ENCODE peak calls at places on chromosomes 6 and 20, in five cellular contexts. One of them, this sample, is unnamed.

GRCh38 chr6:81753709-81754678 is 1.5 kb upstream of the TENT5A start:
- DNase-seq in CD4-positive, alpha-beta T cell: peak; percentile 91
- DNase-seq in IMR-90: peak; percentile 59
- DNase-seq in SJSA1: peak; percentile 68
- DNase-seq in amygdala: peak; percentile 47
- DNase-seq in this sample: peak; percentile 61

GRCh38 chr6:157284738-157285421 is 38.4 kb downstream of the TMEM242 start:
- DNase-seq in amygdala: no peak
- DNase-seq in CD4-positive, alpha-beta T cell: no peak
- DNase-seq in IMR-90: no peak
- DNase-seq in SJSA1: no peak
- DNase-seq in this sample: no peak

GRCh38 chr6:144534123-144534676 is 249.1 kb downstream of the UTRN start:
- DNase-seq in SJSA1: no peak
- DNase-seq in CD4-positive, alpha-beta T cell: no peak
- DNase-seq in IMR-90: peak; percentile 12
- DNase-seq in amygdala: no peak
- DNase-seq in this sample: no peak

GRCh38 chr6:124888581-124889371 is 73.5 kb upstream of the RNF217 start:
- DNase-seq in IMR-90: peak; percentile 3
- DNase-seq in CD4-positive, alpha-beta T cell: no peak
- DNase-seq in SJSA1: no peak
- DNase-seq in amygdala: no peak
- DNase-seq in this sample: no peak

GRCh38 chr20:23320317-23320716 is 30.3 kb upstream of the NXT1 start:
- DNase-seq in IMR-90: peak; percentile 17
- DNase-seq in SJSA1: no peak
- DNase-seq in CD4-positive, alpha-beta T cell: no peak
- DNase-seq in amygdala: no peak
- DNase-seq in this sample: no peak

GRCh38 chr20:58510921-58511320 is 4.3 kb downstream of the APCDD1L start:
- DNase-seq in IMR-90: no peak
- DNase-seq in SJSA1: peak; percentile 29
- DNase-seq in CD4-positive, alpha-beta T cell: no peak
- DNase-seq in amygdala: no peak
- DNase-seq in this sample: no peak

GRCh38 chr20:22070546-22070945 is 365.1 kb downstream of the PAX1 start:
- DNase-seq in IMR-90: no peak
- DNase-seq in SJSA1: no peak
- DNase-seq in amygdala: no peak
- DNase-seq in CD4-positive, alpha-beta T cell: no peak
- DNase-seq in this sample: no peak

GRCh38 chr6:168116975-168117899 is 38.2 kb upstream of the FRMD1 start:
- DNase-seq in amygdala: no peak
- DNase-seq in SJSA1: no peak
- DNase-seq in CD4-positive, alpha-beta T cell: peak; percentile 23
- DNase-seq in IMR-90: no peak
- DNase-seq in this sample: no peak

GRCh38 chr20:50130346-50130703 is 17.4 kb upstream of the UBE2V1 start:
- DNase-seq in SJSA1: no peak
- DNase-seq in IMR-90: peak; percentile 33
- DNase-seq in CD4-positive, alpha-beta T cell: no peak
- DNase-seq in amygdala: no peak
- DNase-seq in this sample: peak; percentile 50

GRCh38 chr20:40945754-40946451 is 82.7 kb upstream of the TOP1 start:
- DNase-seq in CD4-positive, alpha-beta T cell: no peak
- DNase-seq in amygdala: peak; percentile 4
- DNase-seq in SJSA1: no peak
- DNase-seq in IMR-90: peak; percentile 52
- DNase-seq in this sample: peak; percentile 21

GRCh38 chr6:13229205-13230085 is 98.9 kb downstream of the TBC1D7 start:
- DNase-seq in amygdala: no peak
- DNase-seq in SJSA1: no peak
- DNase-seq in CD4-positive, alpha-beta T cell: no peak
- DNase-seq in IMR-90: no peak
- DNase-seq in this sample: no peak

GRCh38 chr6:73728548-73729205 is 32.7 kb downstream of the CD109 start:
- DNase-seq in amygdala: no peak
- DNase-seq in IMR-90: no peak
- DNase-seq in CD4-positive, alpha-beta T cell: no peak
- DNase-seq in SJSA1: no peak
- DNase-seq in this sample: no peak

GRCh38 chr6:113375950-113376846 is 480.9 kb upstream of the MARCKS start:
- DNase-seq in IMR-90: peak; percentile 84
- DNase-seq in CD4-positive, alpha-beta T cell: no peak
- DNase-seq in amygdala: no peak
- DNase-seq in SJSA1: peak; percentile 50
- DNase-seq in this sample: peak; percentile 82

GRCh38 chr20:58706150-58706892 is 13.7 kb downstream of the NPEPL1 start:
- DNase-seq in CD4-positive, alpha-beta T cell: no peak
- DNase-seq in SJSA1: peak; percentile 22
- DNase-seq in amygdala: no peak
- DNase-seq in IMR-90: no peak
- DNase-seq in this sample: no peak

GRCh38 chr6:88295663-88296062 is 129.5 kb upstream of the CNR1 start:
- DNase-seq in SJSA1: no peak
- DNase-seq in CD4-positive, alpha-beta T cell: no peak
- DNase-seq in IMR-90: no peak
- DNase-seq in amygdala: no peak
- DNase-seq in this sample: no peak

GRCh38 chr6:169800116-169800667 is 48.8 kb downstream of the ERMARD start:
- DNase-seq in amygdala: no peak
- DNase-seq in CD4-positive, alpha-beta T cell: no peak
- DNase-seq in IMR-90: no peak
- DNase-seq in SJSA1: no peak
- DNase-seq in this sample: no peak

GRCh38 chr20:37807901-37808751 is 94.8 kb upstream of the VSTM2L start:
- DNase-seq in CD4-positive, alpha-beta T cell: no peak
- DNase-seq in SJSA1: no peak
- DNase-seq in amygdala: no peak
- DNase-seq in IMR-90: no peak
- DNase-seq in this sample: no peak

GRCh38 chr6:6665505-6665904 is 77.0 kb downstream of the LY86 start:
- DNase-seq in IMR-90: no peak
- DNase-seq in amygdala: no peak
- DNase-seq in CD4-positive, alpha-beta T cell: no peak
- DNase-seq in SJSA1: no peak
- DNase-seq in this sample: no peak

GRCh38 chr20:48759631-48760245 is 68.1 kb downstream of the PREX1 start:
- DNase-seq in IMR-90: no peak
- DNase-seq in SJSA1: no peak
- DNase-seq in amygdala: no peak
- DNase-seq in CD4-positive, alpha-beta T cell: no peak
- DNase-seq in this sample: no peak

GRCh38 chr6:60952500-60952899 is 1333.5 kb downstream of the KHDRBS2 start:
- DNase-seq in SJSA1: no peak
- DNase-seq in amygdala: no peak
- DNase-seq in IMR-90: no peak
- DNase-seq in CD4-positive, alpha-beta T cell: no peak
- DNase-seq in this sample: no peak

GRCh38 chr6:161508341-161508740 is 234.5 kb upstream of the AGPAT4 start:
- DNase-seq in SJSA1: no peak
- DNase-seq in CD4-positive, alpha-beta T cell: no peak
- DNase-seq in amygdala: no peak
- DNase-seq in IMR-90: no peak
- DNase-seq in this sample: no peak

GRCh38 chr6:153994811-153995210 is 44.2 kb upstream of the OPRM1 start:
- DNase-seq in CD4-positive, alpha-beta T cell: no peak
- DNase-seq in IMR-90: no peak
- DNase-seq in amygdala: no peak
- DNase-seq in SJSA1: no peak
- DNase-seq in this sample: no peak

GRCh38 chr6:33167374-33168148 is 24.7 kb downstream of the COL11A2 start:
- DNase-seq in CD4-positive, alpha-beta T cell: no peak
- DNase-seq in amygdala: no peak
- DNase-seq in IMR-90: no peak
- DNase-seq in SJSA1: no peak
- DNase-seq in this sample: no peak

GRCh38 chr6:132316970-132317369 is 84.3 kb downstream of the MOXD1 start:
- DNase-seq in SJSA1: no peak
- DNase-seq in CD4-positive, alpha-beta T cell: no peak
- DNase-seq in IMR-90: no peak
- DNase-seq in amygdala: no peak
- DNase-seq in this sample: no peak

GRCh38 chr6:137233561-137234504 is 14.6 kb upstream of the IFNGR1 start:
- DNase-seq in amygdala: no peak
- DNase-seq in IMR-90: peak; percentile 91
- DNase-seq in CD4-positive, alpha-beta T cell: no peak
- DNase-seq in SJSA1: no peak
- DNase-seq in this sample: peak; percentile 70

GRCh38 chr6:57423468-57423867 is 106.0 kb downstream of the PRIM2 start:
- DNase-seq in amygdala: no peak
- DNase-seq in CD4-positive, alpha-beta T cell: no peak
- DNase-seq in SJSA1: no peak
- DNase-seq in IMR-90: no peak
- DNase-seq in this sample: peak; percentile 65

GRCh38 chr6:22442826-22443225 is 126.5 kb upstream of the HDGFL1 start:
- DNase-seq in IMR-90: peak; percentile 36
- DNase-seq in SJSA1: no peak
- DNase-seq in amygdala: no peak
- DNase-seq in CD4-positive, alpha-beta T cell: no peak
- DNase-seq in this sample: no peak

GRCh38 chr6:160167547-160168391 is 46.2 kb downstream of the SLC22A1 start:
- DNase-seq in SJSA1: no peak
- DNase-seq in IMR-90: no peak
- DNase-seq in amygdala: no peak
- DNase-seq in CD4-positive, alpha-beta T cell: no peak
- DNase-seq in this sample: no peak

GRCh38 chr20:61015602-61016001 is 236.5 kb upstream of the CDH4 start:
- DNase-seq in IMR-90: no peak
- DNase-seq in amygdala: no peak
- DNase-seq in SJSA1: no peak
- DNase-seq in CD4-positive, alpha-beta T cell: no peak
- DNase-seq in this sample: no peak

GRCh38 chr6:40695114-40695513 is 108.0 kb upstream of the LRFN2 start:
- DNase-seq in amygdala: no peak
- DNase-seq in IMR-90: peak; percentile 1
- DNase-seq in SJSA1: no peak
- DNase-seq in CD4-positive, alpha-beta T cell: no peak
- DNase-seq in this sample: no peak

GRCh38 chr20:44247676-44248419 is 740 bp downstream of the GDAP1L1 start:
- DNase-seq in SJSA1: no peak
- DNase-seq in IMR-90: peak; percentile 15
- DNase-seq in CD4-positive, alpha-beta T cell: no peak
- DNase-seq in amygdala: peak; percentile 3
- DNase-seq in this sample: peak; percentile 0

GRCh38 chr20:45998761-45999160 is 9.9 kb upstream of the MMP9 start:
- DNase-seq in amygdala: no peak
- DNase-seq in IMR-90: no peak
- DNase-seq in SJSA1: no peak
- DNase-seq in CD4-positive, alpha-beta T cell: no peak
- DNase-seq in this sample: no peak

GRCh38 chr20:23257848-23258746 is 92.5 kb upstream of the NXT1 start:
- DNase-seq in IMR-90: peak; percentile 88
- DNase-seq in SJSA1: peak; percentile 62
- DNase-seq in CD4-positive, alpha-beta T cell: no peak
- DNase-seq in amygdala: no peak
- DNase-seq in this sample: peak; percentile 74

GRCh38 chr6:39300739-39301138 is 13.5 kb downstream of the KCNK17 start:
- DNase-seq in SJSA1: no peak
- DNase-seq in CD4-positive, alpha-beta T cell: no peak
- DNase-seq in IMR-90: no peak
- DNase-seq in amygdala: no peak
- DNase-seq in this sample: no peak

GRCh38 chr20:62840244-62841197 is 21.1 kb downstream of the TCFL5 start:
- DNase-seq in CD4-positive, alpha-beta T cell: no peak
- DNase-seq in SJSA1: no peak
- DNase-seq in IMR-90: no peak
- DNase-seq in amygdala: no peak
- DNase-seq in this sample: no peak

GRCh38 chr6:4352731-4353130 is 217.4 kb upstream of the ECI2 start:
- DNase-seq in SJSA1: peak; percentile 24
- DNase-seq in IMR-90: peak; percentile 34
- DNase-seq in amygdala: no peak
- DNase-seq in CD4-positive, alpha-beta T cell: no peak
- DNase-seq in this sample: no peak

GRCh38 chr6:136983692-136984091 is 61.1 kb downstream of the IL20RA start:
- DNase-seq in IMR-90: no peak
- DNase-seq in CD4-positive, alpha-beta T cell: no peak
- DNase-seq in amygdala: no peak
- DNase-seq in SJSA1: no peak
- DNase-seq in this sample: no peak